ENCODE peak calls at places on chromosome 20, in ten cellular contexts. O is activated naive CD4-positive, alpha-beta T cell treated with Interleukin-2 at 50 U/mL for 16 hours; V is uterus; I is hypothalamus; K is NB4; E is effector memory CD8-positive, alpha-beta T cell; M is activated T-helper 1 cell treated with anti-CD3 and anti-CD28 coated beads, Interleukin-2, amount 50 U/mL, for 16 hours; R is iris pigment epithelial cell; H is sigmoid colon; F is ecto neural progenitor cell. Q is an unnamed sample.

GRCh38 chr20:62831361-62831788 is 14.5 kb downstream of the COL9A3 start:
- DNase-seq in O (no peak), V (no peak), I (no peak), K (no peak), E (no peak), M (no peak), R (no peak), H (no peak), F (no peak), Q (no peak)

GRCh38 chr20:11918280-11918952 is 723 bp downstream of the BTBD3 start:
- DNase-seq in O (no peak), V (no peak), I (no peak), K (no peak), E (no peak), M (no peak), R (no peak), H (no peak), F (no peak), Q (no peak)

GRCh38 chr20:4217349-4217761 is 202.0 kb upstream of the RNF24 start:
- DNase-seq in O (no peak), V (no peak), I (no peak), K (no peak), E (no peak), M (no peak), R (no peak), H (no peak), F (peak; percentile 61), Q (no peak)

GRCh38 chr20:878511-879307 is 37.4 kb downstream of the ANGPT4 start:
- DNase-seq in O (no peak), V (no peak), I (no peak), K (peak; percentile 63), E (no peak), M (no peak), R (peak; percentile 29), H (no peak), F (peak; percentile 72), Q (no peak)

GRCh38 chr20:38032585-38033329 is 499 bp downstream of the TTI1 start:
- DNase-seq in O (no peak), V (no peak), I (no peak), K (peak; percentile 49), E (no peak), M (no peak), R (no peak), H (no peak), F (no peak), Q (no peak)

GRCh38 chr20:5996765-5997164 is 46.3 kb downstream of the MCM8 start:
- DNase-seq in O (peak; percentile 28), V (no peak), I (no peak), K (peak; percentile 81), E (peak; percentile 57), M (no peak), R (peak; percentile 7), H (no peak), F (no peak), Q (peak; percentile 40)

GRCh38 chr20:50285376-50286173 is 94.9 kb downstream of the CEBPB start:
- DNase-seq in O (peak; percentile 12), V (peak; percentile 78), I (no peak), K (no peak), E (no peak), M (no peak), R (peak; percentile 72), H (peak; percentile 86), F (no peak), Q (peak; percentile 30)

GRCh38 chr20:60202046-60202445 is 243.8 kb downstream of the CDH26 start:
- DNase-seq in O (no peak), V (no peak), I (no peak), K (no peak), E (no peak), M (no peak), R (no peak), H (no peak), F (no peak), Q (no peak)

GRCh38 chr20:47681977-47682812 is 103.1 kb downstream of the SULF2 start:
- DNase-seq in O (no peak), V (peak; percentile 79), I (peak; percentile 7), K (no peak), E (no peak), M (no peak), R (no peak), H (peak; percentile 85), F (no peak), Q (no peak)

GRCh38 chr20:61595216-61595615 is 343.2 kb downstream of the CDH4 start:
- DNase-seq in O (no peak), V (no peak), I (no peak), K (no peak), E (no peak), M (no peak), R (no peak), H (no peak), F (no peak), Q (no peak)

GRCh38 chr20:23049201-23049932 is at the start of gene THBD:
- DNase-seq in O (no peak), V (peak; percentile 76), I (no peak), K (peak; percentile 84), E (no peak), M (no peak), R (peak; percentile 52), H (peak; percentile 86), F (peak; percentile 74), Q (no peak)

GRCh38 chr20:19000071-19000470 is 186.5 kb downstream of the SCP2D1 start:
- DNase-seq in O (no peak), V (peak; percentile 7), I (no peak), K (no peak), E (no peak), M (no peak), R (no peak), H (no peak), F (no peak), Q (no peak)

GRCh38 chr20:3778976-3779375 is 2.3 kb downstream of the SPEF1 start:
- DNase-seq in O (no peak), V (no peak), I (no peak), K (no peak), E (no peak), M (no peak), R (no peak), H (no peak), F (peak; percentile 46), Q (no peak)

GRCh38 chr20:2314759-2315439 is 19.1 kb downstream of the TGM3 start:
- DNase-seq in O (no peak), V (no peak), I (no peak), K (peak; percentile 99), E (no peak), M (no peak), R (peak; percentile 76), H (peak; percentile 70), F (no peak), Q (no peak)